ENCODE peak calls at places on chromosomes 5 and 9, in eight cellular contexts. A is upper lobe of left lung, X is foreskin fibroblast, U is spleen, C is fibroblast of pulmonary artery, V is kidney epithelial cell, Q is tibial artery, N is bronchial epithelial cell. S is an unnamed sample.

GRCh38 chr5:172188033-172188892 is at the start of gene STK10:
- DNase-seq in A (peak; percentile 98), X (peak; percentile 98), U (peak; percentile 99), C (peak; percentile 93), V (no peak), Q (peak; percentile 96), N (peak; percentile 79), S (peak; percentile 71)

GRCh38 chr9:128825923-128826702 is 3.5 kb downstream of the SPOUT1 start:
- DNase-seq in A (peak; percentile 73), X (no peak), U (no peak), C (no peak), V (no peak), Q (no peak), N (no peak), S (no peak)

GRCh38 chr5:132776077-132776931 is 735 bp downstream of the SEPTIN8 start:
- DNase-seq in A (no peak), X (peak; percentile 58), U (no peak), C (no peak), V (no peak), Q (peak; percentile 68), N (no peak), S (peak; percentile 16)

GRCh38 chr5:131608597-131608996 is 26.4 kb downstream of the RAPGEF6 start:
- DNase-seq in A (no peak), X (no peak), U (no peak), C (no peak), V (no peak), Q (no peak), N (no peak), S (no peak)

GRCh38 chr5:82881571-82882200 is 195.5 kb downstream of the TMEM167A start:
- DNase-seq in A (no peak), X (no peak), U (no peak), C (no peak), V (no peak), Q (no peak), N (no peak), S (no peak)

GRCh38 chr9:91711755-91712591 is 238.1 kb downstream of the ROR2 start:
- DNase-seq in A (no peak), X (no peak), U (peak; percentile 90), C (peak; percentile 31), V (no peak), Q (no peak), N (peak; percentile 49), S (no peak)

GRCh38 chr5:167166696-167167095 is 1124.7 kb upstream of the WWC1 start:
- DNase-seq in A (no peak), X (no peak), U (no peak), C (no peak), V (no peak), Q (no peak), N (no peak), S (no peak)

GRCh38 chr5:173055983-173056782 is at the start of gene CREBRF:
- DNase-seq in A (peak; percentile 100), X (peak; percentile 99), U (peak; percentile 99), C (peak; percentile 96), V (peak; percentile 77), Q (peak; percentile 99), N (peak; percentile 83), S (peak; percentile 93)

GRCh38 chr9:123084256-123084655 is 50.8 kb downstream of the GPR21 start:
- DNase-seq in A (no peak), X (no peak), U (no peak), C (no peak), V (no peak), Q (no peak), N (no peak), S (no peak)

GRCh38 chr5:67493676-67494075 is 297.1 kb upstream of the CD180 start:
- DNase-seq in A (no peak), X (peak; percentile 48), U (no peak), C (peak; percentile 31), V (no peak), Q (peak; percentile 73), N (peak; percentile 18), S (no peak)

GRCh38 chr5:33372721-33373120 is 68.0 kb upstream of the TARS1 start:
- DNase-seq in A (no peak), X (peak; percentile 39), U (no peak), C (no peak), V (no peak), Q (no peak), N (no peak), S (no peak)

GRCh38 chr5:179314606-179315355 is 30.5 kb downstream of the ADAMTS2 start:
- DNase-seq in A (no peak), X (no peak), U (peak; percentile 22), C (no peak), V (no peak), Q (peak; percentile 63), N (no peak), S (no peak)

DNA sequence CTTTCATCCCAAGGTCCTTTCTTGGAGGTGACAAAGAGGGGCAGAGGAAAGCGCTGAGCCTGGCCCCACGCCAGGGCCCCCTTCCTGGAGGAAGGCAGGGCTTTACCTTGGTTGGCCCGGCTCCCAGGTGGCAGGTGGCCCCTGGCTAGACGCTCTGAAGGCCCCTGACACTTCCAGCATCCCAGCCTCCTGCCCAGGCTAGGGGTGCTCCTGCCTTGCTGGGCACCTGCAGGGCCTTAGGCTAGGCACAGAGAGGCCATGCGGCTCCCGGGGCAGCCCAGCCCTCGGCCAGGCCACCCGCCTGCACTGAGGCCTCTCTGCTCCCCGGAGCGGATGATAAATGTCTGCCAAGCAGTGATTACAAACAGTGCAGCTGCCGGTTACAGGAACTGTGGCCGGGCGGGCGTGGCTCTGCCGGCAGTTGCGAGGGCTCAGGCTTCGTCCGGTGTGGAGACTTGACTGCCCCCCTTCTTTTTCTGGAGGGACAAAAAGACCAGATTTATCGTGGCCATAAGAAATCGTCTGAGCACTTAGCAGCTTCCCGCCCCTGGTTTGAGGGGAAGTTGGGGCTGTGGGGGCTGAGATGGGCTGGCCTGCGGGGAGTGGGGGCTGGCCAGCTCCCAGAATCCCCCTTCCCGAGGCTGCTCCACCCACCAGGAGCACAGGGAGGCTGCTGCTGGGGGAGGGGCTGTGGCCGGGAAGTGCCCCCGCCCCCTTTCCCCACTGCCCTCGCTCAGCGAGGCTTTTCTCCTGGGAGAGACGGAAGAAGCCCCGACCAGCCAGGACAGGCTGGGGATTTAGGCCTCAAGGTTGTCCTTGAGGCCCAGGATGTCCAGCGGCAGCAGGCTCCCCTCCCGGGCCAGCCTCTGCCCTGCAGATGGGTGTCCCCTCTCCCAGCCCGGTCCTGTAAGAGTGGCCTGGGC is 31.6 kb upstream of the UBAC1 start:
- DNase-seq in A (peak; percentile 93), X (peak; percentile 89), U (peak; percentile 95), C (peak; percentile 89), V (peak; percentile 43), Q (peak; percentile 79), N (peak; percentile 40), S (peak; percentile 59)
- TF ChIP-seq CTCF in A (no peak), X (no peak), U (no peak), C (no peak), V (no peak), Q (no peak), N (no peak), S (no peak)

DNA sequence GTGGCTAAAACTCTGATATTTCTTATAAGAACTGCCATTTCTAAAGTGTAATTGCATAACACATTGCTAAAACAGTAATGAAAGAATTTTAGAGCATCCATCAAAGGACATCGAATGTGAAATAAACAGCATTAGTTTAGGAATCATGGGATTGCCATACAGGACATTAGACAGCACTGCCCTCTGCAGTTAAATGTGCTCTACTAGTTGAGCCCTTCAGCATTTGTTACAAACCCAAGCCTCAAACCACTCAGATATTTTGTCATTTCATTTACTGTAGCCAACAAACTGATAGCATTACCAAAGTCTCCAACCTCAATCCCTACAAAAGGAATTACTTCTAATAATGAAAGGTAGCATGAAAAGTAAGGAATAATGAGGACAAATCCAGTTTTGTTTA is 116.8 kb upstream of the COX7C start:
- DNase-seq in A (no peak), X (no peak), U (no peak), C (no peak), V (no peak), Q (no peak), N (no peak), S (no peak)
- TF ChIP-seq CTCF in A (no peak), X (no peak), U (no peak), C (no peak), V (no peak), Q (peak; percentile 15), N (no peak), S (peak; percentile 33)

DNA sequence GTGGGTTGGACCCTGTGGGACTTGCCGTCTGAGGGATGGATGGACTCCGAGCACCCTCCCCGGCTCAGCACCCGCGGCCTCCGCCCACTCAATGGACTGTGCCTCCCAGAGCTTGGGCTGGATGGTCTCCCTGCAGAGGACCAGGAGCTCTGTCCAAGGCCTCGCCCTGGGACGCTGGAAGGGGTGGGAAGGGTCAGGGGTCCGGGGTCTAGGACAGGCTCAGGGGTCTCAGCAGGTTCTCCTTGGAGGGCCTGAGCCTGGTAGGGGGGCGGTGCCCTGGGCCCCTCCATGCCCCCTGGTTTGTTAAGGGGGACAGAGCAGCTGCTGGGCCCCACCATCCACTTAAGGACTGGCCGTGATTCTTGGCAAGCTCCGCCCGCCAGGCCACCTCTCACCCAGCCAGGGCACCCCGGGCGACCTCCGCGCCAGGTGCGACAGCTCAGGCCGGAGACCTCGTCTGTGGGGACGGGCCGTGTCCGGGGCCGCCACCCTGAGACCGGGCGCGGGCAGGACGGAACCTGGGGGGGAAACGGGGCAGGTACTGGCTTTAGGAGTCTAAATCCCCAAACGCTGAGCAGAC is 29.2 kb downstream of the EXOC3 start:
- DNase-seq in A (peak; percentile 89), X (peak; percentile 41), U (peak; percentile 91), C (no peak), V (no peak), Q (peak; percentile 74), N (peak; percentile 8), S (no peak)
- TF ChIP-seq CTCF in A (no peak), X (no peak), U (no peak), C (no peak), V (no peak), Q (no peak), N (no peak), S (no peak)

DNA sequence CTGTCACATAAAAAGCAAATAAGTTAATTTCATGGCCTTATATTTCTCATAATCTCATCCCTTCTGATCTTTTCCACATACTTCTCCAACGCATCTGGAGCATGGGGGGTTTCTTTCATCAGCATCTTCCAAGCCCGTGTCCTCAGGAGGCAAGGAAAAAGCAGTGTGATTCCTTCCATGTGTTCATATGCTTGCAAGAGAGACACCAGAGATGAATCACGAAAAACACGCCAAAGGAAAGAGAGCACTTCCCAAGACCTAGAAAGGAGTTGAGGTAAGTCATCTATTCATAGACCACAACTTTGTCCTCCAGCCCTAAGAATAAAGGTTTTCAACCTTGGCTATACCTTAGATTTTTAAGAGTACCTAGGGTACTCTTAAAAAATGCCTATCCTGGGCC is 26.0 kb upstream of the SVEP1 start:
- DNase-seq in A (no peak), X (peak; percentile 61), U (no peak), C (no peak), V (no peak), Q (no peak), N (no peak), S (no peak)
- TF ChIP-seq CTCF in A (no peak), X (no peak), U (no peak), C (no peak), V (no peak), Q (no peak), N (no peak), S (no peak)

GRCh38 chr5:178069909-178070308 is 43.4 kb upstream of the N4BP3 start:
- DNase-seq in A (no peak), X (peak; percentile 26), U (peak; percentile 78), C (peak; percentile 33), V (no peak), Q (no peak), N (peak; percentile 34), S (no peak)
- TF ChIP-seq CTCF in A (no peak), X (peak; percentile 31), U (peak; percentile 13), C (peak; percentile 43), V (no peak), Q (no peak), N (peak; percentile 55), S (peak; percentile 36)

S was measured in progenitor cell of endocrine pancreas.